ENCODE peak calls at places on chromosomes 7 and 10, in ten cellular contexts. M is HuH-7; V is heart right ventricle; Y is NCI-H345; S is NCI-H1092; K is stimulated activated CD8-positive, alpha-beta memory T cell treated with anti-CD3 and anti-CD28 coated beads, Interleukin-4, amount 100 ng/mL, for 1 hour; D is EH; R is cardiac septum; E is osteocyte; X is thyroid gland. C is an unnamed sample.

GRCh38 chr7:33558961-33559710 is 346.2 kb upstream of the BMPER start:
- DNase-seq in R (no peak), K (no peak), E (no peak), M (no peak), X (no peak), S (peak), Y (no peak), V (no peak), D (no peak), C (no peak)

GRCh38 chr10:123930340-123931001 is 38.9 kb upstream of the CPXM2 start:
- DNase-seq in X (no peak), M (no peak), K (no peak), R (peak), Y (no peak), E (no peak), S (no peak), D (peak), V (no peak), C (no peak)

GRCh38 chr7:157704365-157704764 is 367.6 kb downstream of the DNAJB6 start:
- DNase-seq in E (no peak), D (no peak), R (peak), K (no peak), X (no peak), S (no peak), V (no peak), Y (no peak), M (no peak), C (no peak)

GRCh38 chr10:73117976-73118743 is 7.9 kb downstream of the NUDT13 start:
- DNase-seq in X (no peak), S (no peak), R (no peak), D (peak), K (no peak), M (no peak), E (no peak), V (no peak), Y (peak), C (no peak)

GRCh38 chr7:140671966-140672365 is 779 bp upstream of the ADCK2 start:
- DNase-seq in Y (no peak), R (no peak), D (no peak), K (no peak), E (no peak), V (no peak), M (no peak), S (no peak), X (no peak), C (no peak)

GRCh38 chr7:1693991-1694524 is 24.0 kb downstream of the ELFN1 start:
- DNase-seq in V (no peak), Y (no peak), R (peak), X (no peak), K (no peak), E (no peak), S (peak), D (peak), M (no peak), C (peak)

GRCh38 chr10:112184379-112184778 is 814 bp upstream of the GPAM start:
- DNase-seq in S (no peak), V (no peak), K (no peak), X (no peak), E (no peak), R (no peak), D (no peak), M (no peak), Y (no peak), C (no peak)

GRCh38 chr10:124520553-124521428 is 59.2 kb downstream of the LHPP start:
- DNase-seq in X (no peak), V (no peak), D (peak), M (no peak), S (no peak), K (no peak), R (no peak), E (no peak), Y (no peak), C (no peak)

GRCh38 chr7:140592957-140593356 is 47.7 kb downstream of the DENND2A start:
- DNase-seq in M (no peak), V (no peak), K (no peak), D (no peak), R (no peak), Y (no peak), E (no peak), X (no peak), S (no peak), C (no peak)

GRCh38 chr7:70630647-70631457 is 501.1 kb upstream of the GALNT17 start:
- DNase-seq in R (no peak), S (peak), Y (no peak), E (no peak), X (no peak), D (peak), M (no peak), V (no peak), K (no peak), C (no peak)

GRCh38 chr7:57367171-57367570 is 82.8 kb upstream of the ZNF716 start:
- DNase-seq in R (no peak), Y (no peak), V (no peak), D (no peak), E (no peak), M (no peak), S (no peak), K (no peak), X (no peak), C (no peak)

GRCh38 chr7:95420996-95421846 is 13.6 kb downstream of the PON2 start:
- DNase-seq in S (no peak), Y (peak), D (peak), M (no peak), V (no peak), E (no peak), K (no peak), X (peak), R (no peak), C (no peak)

GRCh38 chr7:10908600-10908999 is 65.1 kb upstream of the PHF14 start:
- DNase-seq in V (no peak), K (no peak), D (no peak), R (no peak), S (no peak), X (no peak), Y (no peak), M (no peak), E (no peak), C (no peak)

C was measured in ureter.